ENCODE peak calls at places on chromosomes 3 and 15, in four cellular contexts. One of them, this sample, is unnamed.

GRCh38 chr15:101657171-101657570 is 5.0 kb upstream of the TM2D3 start:
- DNase-seq in stimulated activated CD8-positive, alpha-beta memory T cell treated with anti-CD3 and anti-CD28 coated beads, Interleukin-4, amount 100 ng/mL, for 48 hours: no peak
- DNase-seq in HS-27A: no peak
- DNase-seq in A549: no peak
- DNase-seq in this sample: no peak

GRCh38 chr3:129122697-129123055 is 1.1 kb upstream of the RAB43 start:
- DNase-seq in stimulated activated CD8-positive, alpha-beta memory T cell treated with anti-CD3 and anti-CD28 coated beads, Interleukin-4, amount 100 ng/mL, for 48 hours: no peak
- DNase-seq in HS-27A: no peak
- DNase-seq in A549: no peak
- DNase-seq in this sample: no peak

GRCh38 chr3:79140718-79141117 is 627.1 kb downstream of the ROBO1 start:
- DNase-seq in stimulated activated CD8-positive, alpha-beta memory T cell treated with anti-CD3 and anti-CD28 coated beads, Interleukin-4, amount 100 ng/mL, for 48 hours: no peak
- DNase-seq in HS-27A: no peak
- DNase-seq in A549: no peak
- DNase-seq in this sample: no peak

GRCh38 chr3:192901435-192901834 is 16.2 kb downstream of the MB21D2 start:
- DNase-seq in stimulated activated CD8-positive, alpha-beta memory T cell treated with anti-CD3 and anti-CD28 coated beads, Interleukin-4, amount 100 ng/mL, for 48 hours: no peak
- DNase-seq in HS-27A: peak
- DNase-seq in A549: no peak
- DNase-seq in this sample: no peak

GRCh38 chr3:113104746-113105479 is 106.4 kb upstream of the BOC start:
- DNase-seq in stimulated activated CD8-positive, alpha-beta memory T cell treated with anti-CD3 and anti-CD28 coated beads, Interleukin-4, amount 100 ng/mL, for 48 hours: no peak
- DNase-seq in HS-27A: no peak
- DNase-seq in A549: no peak
- DNase-seq in this sample: no peak

GRCh38 chr3:188365978-188366698 is 212.2 kb downstream of the LPP start:
- DNase-seq in stimulated activated CD8-positive, alpha-beta memory T cell treated with anti-CD3 and anti-CD28 coated beads, Interleukin-4, amount 100 ng/mL, for 48 hours: no peak
- DNase-seq in HS-27A: no peak
- DNase-seq in A549: no peak
- DNase-seq in this sample: no peak

GRCh38 chr3:16423947-16424673 is 89.4 kb downstream of the RFTN1 start:
- DNase-seq in stimulated activated CD8-positive, alpha-beta memory T cell treated with anti-CD3 and anti-CD28 coated beads, Interleukin-4, amount 100 ng/mL, for 48 hours: no peak
- DNase-seq in HS-27A: no peak
- DNase-seq in A549: no peak
- DNase-seq in this sample: no peak

GRCh38 chr3:192933779-192934456 is 16.3 kb upstream of the MB21D2 start:
- DNase-seq in stimulated activated CD8-positive, alpha-beta memory T cell treated with anti-CD3 and anti-CD28 coated beads, Interleukin-4, amount 100 ng/mL, for 48 hours: no peak
- DNase-seq in HS-27A: no peak
- DNase-seq in A549: no peak
- DNase-seq in this sample: no peak

GRCh38 chr3:134374791-134375541 is 719 bp upstream of the AMOTL2 start:
- DNase-seq in stimulated activated CD8-positive, alpha-beta memory T cell treated with anti-CD3 and anti-CD28 coated beads, Interleukin-4, amount 100 ng/mL, for 48 hours: no peak
- DNase-seq in HS-27A: no peak
- DNase-seq in A549: peak
- DNase-seq in this sample: no peak

GRCh38 chr3:11159421-11159904 is 5.2 kb downstream of the HRH1 start:
- DNase-seq in stimulated activated CD8-positive, alpha-beta memory T cell treated with anti-CD3 and anti-CD28 coated beads, Interleukin-4, amount 100 ng/mL, for 48 hours: no peak
- DNase-seq in HS-27A: no peak
- DNase-seq in A549: no peak
- DNase-seq in this sample: no peak

GRCh38 chr15:29040367-29040745 is 154.6 kb downstream of the APBA2 start:
- DNase-seq in stimulated activated CD8-positive, alpha-beta memory T cell treated with anti-CD3 and anti-CD28 coated beads, Interleukin-4, amount 100 ng/mL, for 48 hours: no peak
- DNase-seq in HS-27A: no peak
- DNase-seq in A549: no peak
- DNase-seq in this sample: peak

GRCh38 chr3:33440328-33440577 is at the start of gene UBP1:
- DNase-seq in stimulated activated CD8-positive, alpha-beta memory T cell treated with anti-CD3 and anti-CD28 coated beads, Interleukin-4, amount 100 ng/mL, for 48 hours: no peak
- DNase-seq in HS-27A: no peak
- DNase-seq in A549: no peak
- DNase-seq in this sample: no peak

GRCh38 chr3:18134386-18135082 is 290.6 kb downstream of the SATB1 start:
- DNase-seq in stimulated activated CD8-positive, alpha-beta memory T cell treated with anti-CD3 and anti-CD28 coated beads, Interleukin-4, amount 100 ng/mL, for 48 hours: no peak
- DNase-seq in HS-27A: no peak
- DNase-seq in A549: no peak
- DNase-seq in this sample: no peak

GRCh38 chr3:171470714-171471227 is 10.6 kb upstream of the TNIK start:
- DNase-seq in stimulated activated CD8-positive, alpha-beta memory T cell treated with anti-CD3 and anti-CD28 coated beads, Interleukin-4, amount 100 ng/mL, for 48 hours: no peak
- DNase-seq in HS-27A: no peak
- DNase-seq in A549: no peak
- DNase-seq in this sample: no peak

GRCh38 chr15:80856809-80857377 is 77.7 kb downstream of the CEMIP start:
- DNase-seq in stimulated activated CD8-positive, alpha-beta memory T cell treated with anti-CD3 and anti-CD28 coated beads, Interleukin-4, amount 100 ng/mL, for 48 hours: no peak
- DNase-seq in HS-27A: no peak
- DNase-seq in A549: peak
- DNase-seq in this sample: peak

GRCh38 chr3:30347679-30348216 is 258.7 kb upstream of the TGFBR2 start:
- DNase-seq in stimulated activated CD8-positive, alpha-beta memory T cell treated with anti-CD3 and anti-CD28 coated beads, Interleukin-4, amount 100 ng/mL, for 48 hours: peak
- DNase-seq in HS-27A: peak
- DNase-seq in A549: no peak
- DNase-seq in this sample: peak

GRCh38 chr3:33096103-33096868 is 660 bp downstream of the GLB1 start:
- DNase-seq in stimulated activated CD8-positive, alpha-beta memory T cell treated with anti-CD3 and anti-CD28 coated beads, Interleukin-4, amount 100 ng/mL, for 48 hours: peak
- DNase-seq in HS-27A: peak
- DNase-seq in A549: peak
- DNase-seq in this sample: no peak